ENCODE peak calls at places on chromosome 10, in seven cellular contexts. One of them, this sample, is unnamed.

GRCh38 chr10:30059209-30060107 is at the start of gene JCAD:
- DNase-seq in thyroid gland: peak
- DNase-seq in ovary: peak
- DNase-seq in lower lobe of right lung: peak
- DNase-seq in brain microvascular endothelial cell: no peak
- DNase-seq in OCI-LY7: no peak
- DNase-seq in hepatocyte: peak
- DNase-seq in this sample: peak

GRCh38 chr10:19819419-19820033 is 3.3 kb downstream of the PLXDC2 start:
- DNase-seq in lower lobe of right lung: no peak
- DNase-seq in thyroid gland: peak
- DNase-seq in ovary: no peak
- DNase-seq in brain microvascular endothelial cell: peak
- DNase-seq in hepatocyte: peak
- DNase-seq in OCI-LY7: peak
- DNase-seq in this sample: peak

GRCh38 chr10:22010973-22011408 is 7.5 kb upstream of the DNAJC1 start:
- DNase-seq in ovary: no peak
- DNase-seq in lower lobe of right lung: no peak
- DNase-seq in thyroid gland: no peak
- DNase-seq in hepatocyte: peak
- DNase-seq in OCI-LY7: peak
- DNase-seq in brain microvascular endothelial cell: no peak
- DNase-seq in this sample: no peak

GRCh38 chr10:91642831-91643692 is 10.2 kb upstream of the PPP1R3C start:
- DNase-seq in hepatocyte: no peak
- DNase-seq in ovary: no peak
- DNase-seq in brain microvascular endothelial cell: no peak
- DNase-seq in lower lobe of right lung: no peak
- DNase-seq in thyroid gland: no peak
- DNase-seq in OCI-LY7: no peak
- DNase-seq in this sample: peak

GRCh38 chr10:80144302-80145131 is 12.0 kb downstream of the PLAC9 start:
- DNase-seq in thyroid gland: peak
- DNase-seq in brain microvascular endothelial cell: no peak
- DNase-seq in OCI-LY7: peak
- DNase-seq in lower lobe of right lung: no peak
- DNase-seq in ovary: no peak
- DNase-seq in hepatocyte: no peak
- DNase-seq in this sample: no peak

GRCh38 chr10:122132331-122132755 is 138.8 kb upstream of the BTBD16 start:
- DNase-seq in brain microvascular endothelial cell: no peak
- DNase-seq in hepatocyte: no peak
- DNase-seq in ovary: no peak
- DNase-seq in OCI-LY7: no peak
- DNase-seq in thyroid gland: peak
- DNase-seq in lower lobe of right lung: no peak
- DNase-seq in this sample: no peak

GRCh38 chr10:4347397-4347796 is 478.6 kb upstream of the AKR1E2 start:
- DNase-seq in OCI-LY7: no peak
- DNase-seq in ovary: no peak
- DNase-seq in lower lobe of right lung: no peak
- DNase-seq in hepatocyte: no peak
- DNase-seq in brain microvascular endothelial cell: no peak
- DNase-seq in thyroid gland: peak
- DNase-seq in this sample: no peak

GRCh38 chr10:21261705-21262285 is 263.7 kb downstream of the SKIDA1 start:
- DNase-seq in hepatocyte: no peak
- DNase-seq in thyroid gland: no peak
- DNase-seq in ovary: no peak
- DNase-seq in OCI-LY7: no peak
- DNase-seq in lower lobe of right lung: no peak
- DNase-seq in brain microvascular endothelial cell: no peak
- DNase-seq in this sample: no peak

GRCh38 chr10:51718804-51719291 is 19.5 kb upstream of the CSTF2T start:
- DNase-seq in ovary: no peak
- DNase-seq in thyroid gland: no peak
- DNase-seq in brain microvascular endothelial cell: peak
- DNase-seq in OCI-LY7: no peak
- DNase-seq in hepatocyte: peak
- DNase-seq in lower lobe of right lung: no peak
- DNase-seq in this sample: peak

GRCh38 chr10:58647770-58648169 is 135.1 kb downstream of the BICC1 start:
- DNase-seq in lower lobe of right lung: no peak
- DNase-seq in OCI-LY7: no peak
- DNase-seq in thyroid gland: no peak
- DNase-seq in ovary: no peak
- DNase-seq in hepatocyte: no peak
- DNase-seq in brain microvascular endothelial cell: no peak
- DNase-seq in this sample: no peak

GRCh38 chr10:391304-391703 is 256.0 kb downstream of the ZMYND11 start:
- DNase-seq in OCI-LY7: no peak
- DNase-seq in lower lobe of right lung: no peak
- DNase-seq in brain microvascular endothelial cell: no peak
- DNase-seq in hepatocyte: no peak
- DNase-seq in thyroid gland: peak
- DNase-seq in ovary: no peak
- DNase-seq in this sample: peak

GRCh38 chr10:51030480-51030879 is 43.8 kb upstream of the PRKG1 start:
- DNase-seq in ovary: no peak
- DNase-seq in lower lobe of right lung: no peak
- DNase-seq in brain microvascular endothelial cell: no peak
- DNase-seq in OCI-LY7: no peak
- DNase-seq in thyroid gland: peak
- DNase-seq in hepatocyte: no peak
- DNase-seq in this sample: peak

GRCh38 chr10:43943119-43943824 is 294.6 kb upstream of the ZNF32 start:
- DNase-seq in thyroid gland: no peak
- DNase-seq in hepatocyte: no peak
- DNase-seq in brain microvascular endothelial cell: no peak
- DNase-seq in lower lobe of right lung: no peak
- DNase-seq in ovary: no peak
- DNase-seq in OCI-LY7: peak
- DNase-seq in this sample: no peak

GRCh38 chr10:21527634-21528451 is 2.4 kb upstream of the SKIDA1 start:
- DNase-seq in ovary: no peak
- DNase-seq in OCI-LY7: no peak
- DNase-seq in thyroid gland: no peak
- DNase-seq in brain microvascular endothelial cell: no peak
- DNase-seq in hepatocyte: no peak
- DNase-seq in lower lobe of right lung: no peak
- DNase-seq in this sample: peak

GRCh38 chr10:93630609-93631320 is 18.4 kb downstream of the PDE6C start:
- DNase-seq in ovary: no peak
- DNase-seq in OCI-LY7: no peak
- DNase-seq in brain microvascular endothelial cell: no peak
- DNase-seq in thyroid gland: no peak
- DNase-seq in lower lobe of right lung: no peak
- DNase-seq in hepatocyte: no peak
- DNase-seq in this sample: no peak

GRCh38 chr10:99983280-99983988 is 26.3 kb downstream of the DNMBP start:
- DNase-seq in ovary: peak
- DNase-seq in OCI-LY7: peak
- DNase-seq in thyroid gland: no peak
- DNase-seq in hepatocyte: peak
- DNase-seq in lower lobe of right lung: no peak
- DNase-seq in brain microvascular endothelial cell: peak
- DNase-seq in this sample: peak

GRCh38 chr10:52128056-52128683 is 185.9 kb upstream of the DKK1 start:
- DNase-seq in lower lobe of right lung: no peak
- DNase-seq in hepatocyte: no peak
- DNase-seq in ovary: no peak
- DNase-seq in brain microvascular endothelial cell: no peak
- DNase-seq in OCI-LY7: no peak
- DNase-seq in thyroid gland: no peak
- DNase-seq in this sample: no peak

GRCh38 chr10:42933454-42934340 is 143.2 kb upstream of the RET start:
- DNase-seq in hepatocyte: peak
- DNase-seq in OCI-LY7: no peak
- DNase-seq in lower lobe of right lung: no peak
- DNase-seq in brain microvascular endothelial cell: no peak
- DNase-seq in ovary: no peak
- DNase-seq in thyroid gland: peak
- DNase-seq in this sample: no peak

GRCh38 chr10:45373783-45374450 is at the start of gene ALOX5:
- DNase-seq in ovary: peak
- DNase-seq in OCI-LY7: peak
- DNase-seq in thyroid gland: peak
- DNase-seq in brain microvascular endothelial cell: no peak
- DNase-seq in hepatocyte: peak
- DNase-seq in lower lobe of right lung: peak
- DNase-seq in this sample: no peak

GRCh38 chr10:127163632-127164031 is 32.8 kb downstream of the INSYN2A start:
- DNase-seq in OCI-LY7: no peak
- DNase-seq in lower lobe of right lung: no peak
- DNase-seq in thyroid gland: no peak
- DNase-seq in brain microvascular endothelial cell: no peak
- DNase-seq in hepatocyte: no peak
- DNase-seq in ovary: no peak
- DNase-seq in this sample: no peak

GRCh38 chr10:117535752-117536358 is 6.7 kb upstream of the EMX2 start:
- DNase-seq in hepatocyte: no peak
- DNase-seq in ovary: no peak
- DNase-seq in OCI-LY7: no peak
- DNase-seq in thyroid gland: no peak
- DNase-seq in brain microvascular endothelial cell: no peak
- DNase-seq in lower lobe of right lung: no peak
- DNase-seq in this sample: no peak
- H3K4me3 ChIP-seq in hepatocyte: no peak
- H3K4me3 ChIP-seq in ovary: peak
- H3K4me3 ChIP-seq in OCI-LY7: no peak
- H3K4me3 ChIP-seq in thyroid gland: no peak
- H3K4me3 ChIP-seq in brain microvascular endothelial cell: no peak
- H3K4me3 ChIP-seq in lower lobe of right lung: no peak
- H3K4me3 ChIP-seq in this sample: no peak

GRCh38 chr10:70370766-70371165 is 11.7 kb downstream of the LRRC20 start:
- DNase-seq in OCI-LY7: no peak
- DNase-seq in brain microvascular endothelial cell: no peak
- DNase-seq in lower lobe of right lung: no peak
- DNase-seq in hepatocyte: no peak
- DNase-seq in thyroid gland: no peak
- DNase-seq in ovary: no peak
- DNase-seq in this sample: peak
- TF ChIP-seq CTCF in OCI-LY7: no peak
- TF ChIP-seq CTCF in brain microvascular endothelial cell: no peak
- TF ChIP-seq CTCF in lower lobe of right lung: no peak
- TF ChIP-seq CTCF in hepatocyte: no peak
- TF ChIP-seq CTCF in thyroid gland: no peak
- TF ChIP-seq CTCF in ovary: no peak
- TF ChIP-seq CTCF in this sample: no peak

GRCh38 chr10:124286621-124287020 is 132.1 kb downstream of the OAT start:
- DNase-seq in ovary: no peak
- DNase-seq in OCI-LY7: no peak
- DNase-seq in thyroid gland: no peak
- DNase-seq in hepatocyte: no peak
- DNase-seq in brain microvascular endothelial cell: no peak
- DNase-seq in lower lobe of right lung: no peak
- DNase-seq in this sample: no peak

GRCh38 chr10:124287791-124288190 is 130.9 kb downstream of the OAT start:
- DNase-seq in ovary: no peak
- DNase-seq in OCI-LY7: no peak
- DNase-seq in lower lobe of right lung: no peak
- DNase-seq in hepatocyte: no peak
- DNase-seq in thyroid gland: no peak
- DNase-seq in brain microvascular endothelial cell: no peak
- DNase-seq in this sample: no peak

GRCh38 chr10:124287071-124287685 is 131.5 kb downstream of the OAT start:
- DNase-seq in OCI-LY7: no peak
- DNase-seq in thyroid gland: no peak
- DNase-seq in ovary: no peak
- DNase-seq in lower lobe of right lung: no peak
- DNase-seq in hepatocyte: no peak
- DNase-seq in brain microvascular endothelial cell: no peak
- DNase-seq in this sample: no peak

GRCh38 chr10:124283215-124284046 is 135.3 kb downstream of the OAT start:
- DNase-seq in brain microvascular endothelial cell: no peak
- DNase-seq in lower lobe of right lung: no peak
- DNase-seq in ovary: no peak
- DNase-seq in thyroid gland: no peak
- DNase-seq in hepatocyte: no peak
- DNase-seq in OCI-LY7: no peak
- DNase-seq in this sample: no peak

GRCh38 chr10:124285587-124286527 is 132.9 kb downstream of the OAT start:
- DNase-seq in brain microvascular endothelial cell: no peak
- DNase-seq in hepatocyte: no peak
- DNase-seq in lower lobe of right lung: no peak
- DNase-seq in OCI-LY7: peak
- DNase-seq in thyroid gland: no peak
- DNase-seq in ovary: no peak
- DNase-seq in this sample: no peak
- H3K4me3 ChIP-seq in brain microvascular endothelial cell: no peak
- H3K4me3 ChIP-seq in hepatocyte: no peak
- H3K4me3 ChIP-seq in lower lobe of right lung: no peak
- H3K4me3 ChIP-seq in OCI-LY7: no peak
- H3K4me3 ChIP-seq in thyroid gland: no peak
- H3K4me3 ChIP-seq in ovary: no peak
- H3K4me3 ChIP-seq in this sample: no peak

GRCh38 chr10:96129387-96130325 is at the start of gene ZNF518A:
- DNase-seq in lower lobe of right lung: peak
- DNase-seq in OCI-LY7: peak
- DNase-seq in ovary: peak
- DNase-seq in brain microvascular endothelial cell: peak
- DNase-seq in thyroid gland: peak
- DNase-seq in hepatocyte: peak
- DNase-seq in this sample: peak

GRCh38 chr10:96124230-96125141 is 5.6 kb upstream of the ZNF518A start:
- DNase-seq in brain microvascular endothelial cell: peak
- DNase-seq in hepatocyte: peak
- DNase-seq in lower lobe of right lung: peak
- DNase-seq in thyroid gland: peak
- DNase-seq in ovary: no peak
- DNase-seq in OCI-LY7: peak
- DNase-seq in this sample: peak

GRCh38 chr10:96133135-96133534 is 3.0 kb downstream of the ZNF518A start:
- DNase-seq in hepatocyte: no peak
- DNase-seq in OCI-LY7: no peak
- DNase-seq in thyroid gland: no peak
- DNase-seq in brain microvascular endothelial cell: peak
- DNase-seq in ovary: no peak
- DNase-seq in lower lobe of right lung: no peak
- DNase-seq in this sample: peak

GRCh38 chr10:96125142-96125515 is 5.0 kb upstream of the ZNF518A start:
- DNase-seq in ovary: no peak
- DNase-seq in thyroid gland: no peak
- DNase-seq in brain microvascular endothelial cell: no peak
- DNase-seq in hepatocyte: peak
- DNase-seq in lower lobe of right lung: no peak
- DNase-seq in OCI-LY7: no peak
- DNase-seq in this sample: no peak

DNA sequence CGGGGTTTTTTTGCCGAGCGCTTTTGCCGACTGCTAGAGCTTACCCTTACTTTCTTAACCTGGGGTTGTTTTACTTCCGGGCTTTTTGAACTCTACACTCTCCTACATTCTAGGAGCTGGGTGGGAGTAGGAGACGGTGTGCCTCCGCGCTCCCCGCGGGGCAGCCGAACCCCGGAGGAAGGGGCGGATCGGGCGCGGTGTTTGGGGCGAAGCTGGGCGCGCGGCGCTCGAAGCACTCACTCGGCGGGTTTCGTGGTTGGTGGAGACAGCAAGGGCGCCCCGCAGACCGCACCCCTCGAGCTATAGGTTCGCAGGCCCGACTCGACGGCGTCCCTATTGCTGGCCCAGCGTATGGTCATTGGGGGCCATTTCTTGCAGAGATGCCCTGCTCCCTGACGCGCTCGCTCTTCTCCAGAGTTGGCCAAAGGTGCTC is 245 bp downstream of the ZNF518A start:
- DNase-seq in hepatocyte: peak
- DNase-seq in OCI-LY7: peak
- DNase-seq in thyroid gland: no peak
- DNase-seq in brain microvascular endothelial cell: peak
- DNase-seq in lower lobe of right lung: peak
- DNase-seq in ovary: no peak
- DNase-seq in this sample: peak
- TF ChIP-seq CTCF in hepatocyte: no peak
- TF ChIP-seq CTCF in OCI-LY7: peak
- TF ChIP-seq CTCF in thyroid gland: no peak
- TF ChIP-seq CTCF in brain microvascular endothelial cell: no peak
- TF ChIP-seq CTCF in lower lobe of right lung: no peak
- TF ChIP-seq CTCF in ovary: no peak
- TF ChIP-seq CTCF in this sample: no peak

This sample was measured in foreskin fibroblast.